ENCODE peak calls at places on chromosomes 3 and 15, in five cellular contexts. H is foreskin fibroblast, C is cardiac muscle cell, N is neuronal stem cell, A is heart right ventricle. T is an unnamed sample.

GRCh38 chr3:110710605-110711004 is 361.0 kb upstream of the NECTIN3 start:
- DNase-seq in C (no peak), A (no peak), N (no peak), H (no peak), T (no peak)

GRCh38 chr3:15460891-15461524 is 33.6 kb downstream of the EAF1 start:
- DNase-seq in A (no peak), N (no peak), H (no peak), C (no peak), T (no peak)

GRCh38 chr15:71207141-71207540 is 91.9 kb downstream of the THSD4 start:
- DNase-seq in C (no peak), N (no peak), A (no peak), H (no peak), T (no peak)

GRCh38 chr3:141642215-141642614 is 95.9 kb upstream of the RNF7 start:
- DNase-seq in N (no peak), A (no peak), H (no peak), C (no peak), T (no peak)

GRCh38 chr3:180804871-180805430 is 107.5 kb upstream of the FXR1 start:
- DNase-seq in H (no peak), C (peak; percentile 83), A (peak; percentile 13), N (peak; percentile 66), T (peak; percentile 45)

GRCh38 chr3:116443096-116443793 is 2.0 kb downstream of the LSAMP start:
- DNase-seq in A (no peak), N (no peak), H (peak; percentile 53), C (no peak), T (no peak)

GRCh38 chr3:4417449-4417848 is 49.6 kb downstream of the SUMF1 start:
- DNase-seq in C (peak; percentile 3), A (peak; percentile 30), H (peak; percentile 50), N (no peak), T (no peak)

GRCh38 chr3:65732060-65732933 is 306.4 kb downstream of the MAGI1 start:
- DNase-seq in N (peak; percentile 72), H (peak; percentile 84), A (peak; percentile 23), C (peak; percentile 81), T (peak; percentile 58)

GRCh38 chr3:152405915-152406802 is 137.4 kb downstream of the MBNL1 start:
- DNase-seq in H (peak; percentile 81), N (no peak), A (no peak), C (no peak), T (no peak)

GRCh38 chr15:83854950-83855707 is 201.2 kb downstream of the ADAMTSL3 start:
- DNase-seq in C (no peak), N (no peak), H (peak; percentile 44), A (peak; percentile 53), T (no peak)

GRCh38 chr3:123871946-123872345 is 12.2 kb downstream of the MYLK start:
- DNase-seq in A (no peak), C (no peak), H (peak; percentile 33), N (no peak), T (no peak)

GRCh38 chr15:52427804-52428203 is 100.9 kb downstream of the MYO5A start:
- DNase-seq in A (no peak), N (no peak), C (peak; percentile 15), H (peak; percentile 88), T (no peak)

GRCh38 chr15:82933576-82933975 is 18.9 kb downstream of the HOMER2 start:
- DNase-seq in C (no peak), N (no peak), H (no peak), A (no peak), T (no peak)

GRCh38 chr15:71374607-71375352 is 259.5 kb downstream of the THSD4 start:
- DNase-seq in C (no peak), N (no peak), A (no peak), H (peak; percentile 93), T (no peak)

GRCh38 chr15:90002428-90002844 is 1.3 kb downstream of the ZNF710 start:
- DNase-seq in C (peak; percentile 47), H (peak; percentile 79), A (peak; percentile 47), N (no peak), T (no peak)

GRCh38 chr3:35487396-35487795 is 151.9 kb upstream of the ARPP21 start:
- DNase-seq in H (no peak), C (peak; percentile 53), N (no peak), A (no peak), T (no peak)

GRCh38 chr3:171160326-171160725 is 133.8 kb upstream of the SLC2A2 start:
- DNase-seq in H (peak; percentile 70), C (no peak), A (no peak), N (no peak), T (no peak)

GRCh38 chr15:41561777-41562145 is 2.7 kb downstream of the TYRO3 start:
- DNase-seq in H (peak; percentile 76), N (peak; percentile 64), C (no peak), A (no peak), T (no peak)

GRCh38 chr3:139032326-139033002 is 11.7 kb upstream of the PRR23B start:
- DNase-seq in C (no peak), H (no peak), N (no peak), A (no peak), T (no peak)

GRCh38 chr3:37694236-37694635 is 167.4 kb upstream of the CTDSPL start:
- DNase-seq in H (no peak), C (no peak), A (no peak), N (no peak), T (no peak)

GRCh38 chr15:85094685-85095084 is 113.0 kb downstream of the PDE8A start:
- DNase-seq in H (peak; percentile 53), A (no peak), C (no peak), N (no peak), T (no peak)

GRCh38 chr3:160226026-160226739 is 961 bp downstream of the C3orf80 start:
- DNase-seq in C (peak; percentile 65), N (peak; percentile 23), A (no peak), H (peak; percentile 29), T (no peak)

GRCh38 chr15:66482539-66482938 is 15.0 kb downstream of the SNAPC5 start:
- DNase-seq in C (no peak), N (no peak), A (no peak), H (no peak), T (no peak)

GRCh38 chr15:41985236-41986160 is 13.1 kb upstream of the EHD4 start:
- DNase-seq in N (no peak), A (no peak), H (no peak), C (no peak), T (no peak)

GRCh38 chr15:101114146-101114545 is 137.7 kb downstream of the CHSY1 start:
- DNase-seq in A (no peak), N (no peak), H (no peak), C (no peak), T (no peak)

GRCh38 chr3:128180446-128180845 is 27.2 kb downstream of the EEFSEC start:
- DNase-seq in A (no peak), C (no peak), N (no peak), H (no peak), T (no peak)

GRCh38 chr3:46852329-46852720 is 10.9 kb downstream of the MYL3 start:
- DNase-seq in C (no peak), N (no peak), A (no peak), H (no peak), T (no peak)

GRCh38 chr15:26806161-26806560 is 33.3 kb upstream of the GABRB3 start:
- DNase-seq in C (peak; percentile 51), N (no peak), H (no peak), A (peak; percentile 29), T (no peak)

GRCh38 chr3:16789344-16790100 is 95.2 kb upstream of the PLCL2 start:
- DNase-seq in A (no peak), H (no peak), N (no peak), C (no peak), T (no peak)

GRCh38 chr3:150443331-150443741 is 35.2 kb downstream of the TSC22D2 start:
- DNase-seq in A (no peak), C (no peak), N (no peak), H (peak; percentile 48), T (no peak)

DNA sequence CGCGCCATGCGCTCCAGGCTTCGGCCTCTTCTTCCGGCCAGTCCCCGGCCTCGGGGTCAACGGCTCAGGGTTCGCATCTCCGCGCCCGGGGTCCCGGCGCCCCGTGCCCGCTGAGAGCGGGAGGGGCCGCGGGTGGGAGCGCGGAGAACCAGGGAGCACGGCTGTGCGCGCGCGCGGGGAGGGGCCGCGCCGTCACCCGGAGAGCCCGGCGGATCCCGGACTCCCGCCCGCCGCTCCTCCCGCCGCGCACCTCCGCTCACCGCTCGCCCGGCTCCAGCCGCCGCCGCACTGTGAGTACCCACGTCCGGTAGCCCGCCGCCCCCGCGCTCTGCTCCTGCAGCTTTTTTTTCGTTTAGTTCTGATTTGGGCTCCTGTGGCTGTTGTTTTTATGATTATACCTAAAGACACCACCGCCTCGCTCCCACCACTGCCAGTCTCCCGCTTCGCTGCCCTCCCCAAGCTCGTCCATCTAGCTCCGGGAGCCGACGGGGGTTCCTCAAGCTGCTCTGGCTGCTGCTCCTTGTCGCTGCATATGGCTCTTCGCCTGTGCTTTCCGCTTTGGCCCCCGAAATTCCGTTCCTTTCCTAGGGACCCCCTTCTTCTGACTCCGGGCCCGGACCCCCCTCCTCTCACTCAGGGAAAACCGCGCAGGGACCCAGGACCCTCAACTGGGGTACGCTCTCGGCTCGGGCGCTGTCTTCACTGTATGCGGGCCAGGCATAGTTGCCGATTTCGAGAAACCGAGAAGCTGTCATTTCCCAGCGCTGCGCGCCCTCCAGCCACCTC is 1.7 kb upstream of the SKOR1 start:
- DNase-seq in N (no peak), C (no peak), H (no peak), A (no peak), T (no peak)
- H3K4me3 ChIP-seq in N (peak overlapping the region; percentile 20), C (no peak overlapping the region), H (no peak overlapping the region), A (no peak overlapping the region), T (no peak overlapping the region)

GRCh38 chr3:129182390-129183180 is 1.1 kb downstream of the CNBP start:
- DNase-seq in A (no peak), N (no peak), H (peak; percentile 70), C (no peak), T (no peak)
- H3K4me3 ChIP-seq in A (peak overlapping the region; percentile 75), N (peak overlapping the region; percentile 98), H (peak overlapping the region; percentile 97), C (peak overlapping the region; percentile 60), T (peak overlapping the region; percentile 84)

DNA sequence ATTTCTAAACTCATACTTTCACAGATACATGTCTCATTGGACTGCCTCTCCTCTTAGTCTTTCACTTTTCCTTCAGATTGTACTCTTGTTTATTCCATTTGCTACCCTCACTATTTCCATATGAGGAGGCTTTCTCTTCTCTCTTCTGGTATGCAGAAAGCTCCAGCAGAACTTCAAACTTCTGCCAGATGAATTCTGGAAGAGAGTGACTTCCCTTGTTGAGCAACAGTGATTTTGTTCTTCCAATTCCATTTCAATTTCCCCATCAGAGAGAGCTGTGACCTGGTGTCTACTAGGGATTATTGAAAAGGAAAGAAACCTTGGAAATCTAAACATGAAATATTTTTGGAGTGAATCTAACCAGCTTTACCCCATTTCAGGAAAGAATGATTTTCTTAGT is 523.2 kb upstream of the ZNF717 start:
- DNase-seq in A (no peak), H (peak; percentile 73), C (no peak), N (no peak), T (no peak)
- H3K4me3 ChIP-seq in A (no peak overlapping the region), H (no peak overlapping the region), C (no peak overlapping the region), N (no peak overlapping the region), T (no peak overlapping the region)

DNA sequence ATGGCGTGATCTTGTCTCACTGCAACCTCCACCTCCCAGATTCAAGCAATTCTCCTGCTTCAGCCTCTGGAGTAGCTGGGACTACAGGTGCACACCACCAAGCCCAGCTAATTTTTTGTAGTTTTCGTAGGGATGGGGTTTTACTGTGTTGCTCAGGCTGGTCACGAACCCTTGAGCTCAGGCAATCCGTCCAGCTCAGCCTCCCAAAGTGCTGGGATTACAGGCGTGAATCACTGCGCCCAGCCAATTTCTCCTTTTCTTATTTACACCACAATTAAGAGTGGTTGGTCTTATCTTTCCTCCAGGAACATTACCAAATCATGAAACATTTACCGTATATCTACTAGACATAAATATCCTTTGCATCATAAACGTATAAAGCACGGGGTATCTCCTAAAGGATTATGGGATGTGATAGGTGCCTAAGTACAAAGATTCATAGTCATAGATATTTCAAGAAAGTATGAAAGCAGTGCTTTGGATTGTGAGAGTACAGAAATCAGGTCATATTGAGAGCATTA is 194.5 kb downstream of the RBMS3 start:
- DNase-seq in C (no peak), H (no peak), A (no peak), N (no peak), T (no peak)
- H3K4me3 ChIP-seq in C (no peak overlapping the region), H (no peak overlapping the region), A (no peak overlapping the region), N (no peak overlapping the region), T (no peak overlapping the region)

T was measured in iPS DF 6.9.